ENCODE peak calls at places on chromosomes 5 and 9, in four cellular contexts. H is dorsolateral prefrontal cortex, W is activated T-cell treated with anti-CD3 and anti-CD28 coated beads for 1 hour, J is Caki2. Z is an unnamed sample.

GRCh38 chr9:114006931-114007691 is 71.0 kb downstream of the AMBP start:
- DNase-seq in H (no peak), W (no peak), J (no peak), Z (no peak)

GRCh38 chr9:136865768-136866103 is 372 bp downstream of the EDF1 start:
- DNase-seq in H (no peak), W (no peak), J (no peak), Z (no peak)

GRCh38 chr5:128905225-128906110 is 59.8 kb upstream of the SLC27A6 start:
- DNase-seq in H (no peak), W (peak; percentile 19), J (peak; percentile 16), Z (peak; percentile 10)

GRCh38 chr5:131509811-131510210 is 125.2 kb downstream of the RAPGEF6 start:
- DNase-seq in H (no peak), W (no peak), J (no peak), Z (no peak)

GRCh38 chr5:101473483-101473882 is 570.4 kb upstream of the ST8SIA4 start:
- DNase-seq in H (no peak), W (no peak), J (no peak), Z (no peak)

GRCh38 chr9:135217836-135218235 is 130.4 kb downstream of the OLFM1 start:
- DNase-seq in H (no peak), W (no peak), J (no peak), Z (no peak)

GRCh38 chr9:133506653-133507038 is 18.1 kb downstream of the MYMK start:
- DNase-seq in H (no peak), W (no peak), J (peak; percentile 70), Z (no peak)

GRCh38 chr9:16555802-16556201 is 314.7 kb downstream of the BNC2 start:
- DNase-seq in H (no peak), W (no peak), J (no peak), Z (no peak)

GRCh38 chr5:149280124-149280523 is 8.5 kb downstream of the AFAP1L1 start:
- DNase-seq in H (no peak), W (no peak), J (no peak), Z (no peak)

GRCh38 chr9:17802249-17802857 is 223.5 kb downstream of the SH3GL2 start:
- DNase-seq in H (no peak), W (no peak), J (no peak), Z (no peak)

GRCh38 chr9:129613520-129614175 is 7.3 kb downstream of the C9orf50 start:
- DNase-seq in H (peak; percentile 71), W (no peak), J (no peak), Z (no peak)

GRCh38 chr9:38392235-38393127 is at the start of gene ALDH1B1:
- DNase-seq in H (peak; percentile 60), W (peak; percentile 34), J (peak; percentile 70), Z (peak; percentile 71)

GRCh38 chr9:93575706-93576295 is 583 bp upstream of the PHF2 start:
- DNase-seq in H (no peak), W (peak; percentile 44), J (peak; percentile 37), Z (peak; percentile 87)

GRCh38 chr5:137867664-137868063 is at the start of gene MYOT:
- DNase-seq in H (no peak), W (no peak), J (no peak), Z (no peak)

GRCh38 chr5:1399737-1400136 is 45.5 kb downstream of the SLC6A3 start:
- DNase-seq in H (no peak), W (no peak), J (no peak), Z (no peak)